ENCODE peak calls at places on chromosomes 1 and 21, in five cellular contexts. T is esophagus muscularis mucosa, X is K562, P is stomach, J is suprapubic skin. Z is an unnamed sample.

GRCh38 chr1:232519186-232519585 is 110.7 kb downstream of the SIPA1L2 start:
- DNase-seq in X (no peak), P (no peak), J (no peak), T (no peak), Z (no peak)

GRCh38 chr1:183477986-183478781 is 5.9 kb downstream of the SMG7 start:
- DNase-seq in T (no peak), P (no peak), J (no peak), X (no peak), Z (no peak)

GRCh38 chr1:7595338-7595737 is 175.8 kb upstream of the VAMP3 start:
- DNase-seq in X (no peak), J (no peak), P (no peak), T (no peak), Z (peak; percentile 32)

GRCh38 chr1:182054698-182055326 is 6.7 kb downstream of the ZNF648 start:
- DNase-seq in J (no peak), P (no peak), T (no peak), X (peak; percentile 70), Z (no peak)

GRCh38 chr1:61301824-61302652 is 219.7 kb downstream of the NFIA start:
- DNase-seq in P (peak; percentile 70), J (no peak), X (no peak), T (no peak), Z (no peak)

GRCh38 chr1:63674238-63674864 is 81.1 kb downstream of the PGM1 start:
- DNase-seq in T (peak; percentile 94), J (no peak), X (peak; percentile 59), P (peak; percentile 94), Z (no peak)

GRCh38 chr21:36126166-36126565 is 8.7 kb upstream of the CBR3 start:
- DNase-seq in P (peak; percentile 55), T (no peak), J (no peak), X (no peak), Z (no peak)

GRCh38 chr1:63713627-63714481 is 60.0 kb upstream of the ROR1 start:
- DNase-seq in X (no peak), P (no peak), J (no peak), T (no peak), Z (no peak)

GRCh38 chr1:14020006-14020405 is 320.0 kb downstream of the PRDM2 start:
- DNase-seq in J (no peak), X (no peak), T (no peak), P (no peak), Z (no peak)

GRCh38 chr1:155124503-155125463 is 2.9 kb upstream of the EFNA1 start:
- DNase-seq in P (peak; percentile 68), T (no peak), X (no peak), J (no peak), Z (no peak)

GRCh38 chr1:38608202-38608864 is 251.2 kb downstream of the RRAGC start:
- DNase-seq in X (peak; percentile 77), T (peak; percentile 92), P (no peak), J (no peak), Z (no peak)

GRCh38 chr1:161706483-161707347 is at the start of gene FCRLA:
- DNase-seq in P (no peak), X (peak; percentile 55), J (no peak), T (no peak), Z (no peak)

GRCh38 chr1:8941906-8942305 is 3.8 kb upstream of the CA6 start:
- DNase-seq in T (no peak), X (no peak), J (no peak), P (no peak), Z (no peak)

GRCh38 chr21:36159356-36159921 is 2.8 kb downstream of the DOP1B start:
- DNase-seq in X (no peak), P (peak; percentile 50), J (no peak), T (no peak), Z (no peak)

GRCh38 chr1:110309139-110309538 is 30.0 kb upstream of the RBM15 start:
- DNase-seq in J (no peak), X (peak; percentile 18), P (no peak), T (no peak), Z (no peak)

GRCh38 chr1:175208773-175209492 is 16.4 kb upstream of the KIAA0040 start:
- DNase-seq in J (no peak), T (peak; percentile 87), P (no peak), X (peak; percentile 26), Z (no peak)

GRCh38 chr1:153260473-153260979 is 1.0 kb downstream of the LORICRIN start:
- DNase-seq in J (no peak), X (no peak), P (no peak), T (no peak), Z (no peak)

GRCh38 chr1:173862769-173863223 is 5.0 kb downstream of the GAS5 start:
- DNase-seq in T (no peak), J (no peak), P (no peak), X (peak; percentile 67), Z (no peak)
- TF ChIP-seq POLR2AphosphoS5 in T (no peak), J (no peak), P (no peak), X (peak; percentile 41), Z (no peak)

GRCh38 chr1:96333522-96334235 is 387.9 kb upstream of the PTBP2 start:
- DNase-seq in X (no peak), J (no peak), T (no peak), P (no peak), Z (no peak)
- TF ChIP-seq POLR2AphosphoS5 in X (no peak), J (no peak), T (no peak), P (no peak), Z (no peak)

GRCh38 chr1:18912550-18912949 is 10.2 kb upstream of the ALDH4A1 start:
- DNase-seq in T (no peak), J (no peak), P (no peak), X (no peak), Z (no peak)

GRCh38 chr1:18915341-18915740 is 13.0 kb upstream of the ALDH4A1 start:
- DNase-seq in X (no peak), J (no peak), T (no peak), P (no peak), Z (no peak)

GRCh38 chr1:18908911-18909771 is 6.8 kb upstream of the ALDH4A1 start:
- DNase-seq in P (no peak), J (no peak), X (peak; percentile 92), T (no peak), Z (no peak)

GRCh38 chr1:18917071-18917799 is 14.9 kb upstream of the ALDH4A1 start:
- DNase-seq in X (no peak), P (no peak), T (no peak), J (no peak), Z (no peak)

DNA sequence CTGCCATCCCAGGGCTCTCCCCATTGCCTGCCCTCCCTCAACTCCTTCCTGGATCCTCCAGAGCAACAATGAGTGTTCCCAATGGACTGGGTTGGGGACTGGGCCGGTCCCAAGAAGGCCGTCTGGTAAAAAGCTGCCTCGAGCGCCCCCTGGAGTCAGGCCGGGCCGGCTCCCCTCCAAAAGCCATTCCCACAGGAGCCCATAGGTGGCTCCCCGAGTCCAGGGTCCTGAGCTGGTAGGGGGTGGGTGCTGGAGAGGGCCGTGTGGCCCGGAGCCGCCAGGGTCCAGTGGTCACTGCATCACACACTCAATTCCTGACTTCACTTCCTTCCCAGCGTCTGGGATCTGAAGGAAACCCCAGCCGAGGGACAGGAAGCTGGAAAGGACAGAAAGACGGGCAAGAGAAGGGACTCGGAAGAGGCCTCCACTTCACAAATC is 10.7 kb upstream of the ALDH4A1 start:
- DNase-seq in P (peak; percentile 86), X (peak; percentile 89), T (no peak), J (peak; percentile 89), Z (peak; percentile 92)
- TF ChIP-seq POLR2AphosphoS5 in P (peak; percentile 42), X (no peak), T (peak; percentile 44), J (no peak), Z (peak; percentile 47)

GRCh38 chr1:116310172-116310571 is 62.9 kb upstream of the ATP1A1 start:
- DNase-seq in X (no peak), T (peak; percentile 72), P (no peak), J (no peak), Z (no peak)
- TF ChIP-seq POLR2AphosphoS5 in X (no peak), T (no peak), P (no peak), J (no peak), Z (no peak)

DNA sequence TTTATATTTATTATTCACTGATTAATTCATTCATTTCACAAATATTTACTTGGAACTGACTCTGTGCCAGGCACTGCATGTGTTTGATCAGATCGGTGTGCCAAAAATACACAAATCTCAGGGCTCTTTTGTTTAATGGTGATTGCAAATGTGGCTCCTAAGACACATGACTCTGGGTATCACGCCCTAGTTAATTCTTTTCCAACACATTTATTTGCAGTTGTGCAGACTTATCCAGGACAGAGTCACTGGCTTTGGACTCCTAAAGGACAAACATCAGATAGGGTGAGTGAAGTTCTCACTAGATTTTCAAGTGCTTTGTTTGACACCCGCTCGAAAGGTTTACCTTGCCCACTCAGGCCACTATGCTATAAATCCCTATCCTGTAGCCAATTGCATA is 335.5 kb downstream of the BARHL2 start:
- DNase-seq in P (peak; percentile 42), J (no peak), X (no peak), T (no peak), Z (no peak)
- TF ChIP-seq POLR2AphosphoS5 in P (peak; percentile 70), J (no peak), X (no peak), T (no peak), Z (no peak)

GRCh38 chr1:207799989-207800648 is 48.3 kb downstream of the CD46 start:
- DNase-seq in X (no peak), J (no peak), P (no peak), T (peak; percentile 68), Z (no peak)
- TF ChIP-seq POLR2AphosphoS5 in X (no peak), J (no peak), P (peak; percentile 4), T (peak; percentile 12), Z (no peak)

DNA sequence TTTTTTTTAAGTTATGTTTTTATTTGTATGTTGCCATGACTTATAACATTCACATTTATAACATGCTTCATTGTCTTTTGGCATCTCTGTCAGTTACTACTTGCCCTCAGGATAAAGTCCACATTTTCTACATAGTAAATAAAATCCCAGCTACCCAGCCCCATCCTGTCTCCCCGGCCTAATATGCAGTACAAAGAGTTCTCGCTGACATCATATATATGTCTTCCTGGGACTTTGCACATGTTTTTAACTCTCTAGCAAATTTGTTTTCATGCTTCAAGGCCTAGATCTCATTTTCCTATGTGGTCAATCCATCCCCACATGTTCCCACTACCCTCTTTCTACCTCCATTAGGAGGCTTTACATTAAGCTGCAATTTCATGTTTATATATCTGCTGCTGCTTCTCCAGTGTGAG is 33.0 kb upstream of the IVNS1ABP start:
- DNase-seq in J (no peak), T (no peak), X (no peak), P (no peak), Z (no peak)
- TF ChIP-seq POLR2AphosphoS5 in J (no peak), T (no peak), X (no peak), P (no peak), Z (no peak)

DNA sequence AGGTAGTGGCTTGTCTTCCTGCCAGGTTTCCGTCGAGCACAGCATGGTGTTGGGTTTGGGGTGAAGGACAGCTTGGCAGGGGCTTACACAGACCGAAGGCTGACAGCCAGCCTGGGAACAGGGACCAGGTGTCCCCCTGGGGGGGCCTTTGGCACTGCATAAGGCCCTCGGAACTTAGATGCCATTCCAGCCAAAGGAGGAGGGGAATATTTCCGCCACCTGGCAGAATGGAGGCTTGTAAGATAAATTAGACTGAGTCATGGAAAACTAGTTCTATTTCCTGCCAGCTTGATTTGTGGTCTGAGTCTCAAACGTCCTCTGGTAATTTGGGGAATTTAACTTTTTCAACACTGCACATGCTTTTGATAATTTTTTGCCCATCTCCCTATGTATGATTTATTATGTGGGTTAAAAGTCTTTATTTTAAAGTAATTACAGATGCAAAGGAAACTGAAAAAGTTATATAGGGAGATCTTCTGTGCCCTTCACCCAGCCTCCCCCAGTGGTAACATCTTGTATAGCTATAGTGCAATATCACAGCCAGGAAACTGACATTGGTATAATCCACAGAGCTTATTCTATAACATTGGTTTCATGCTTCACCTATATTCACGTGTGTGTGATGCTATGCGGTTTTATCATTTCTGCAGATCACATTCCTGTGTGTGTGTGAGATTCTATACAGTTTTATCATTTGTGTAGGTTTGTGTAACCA is 11.5 kb upstream of the TMEM51 start:
- DNase-seq in P (peak; percentile 72), J (no peak), T (no peak), X (no peak), Z (no peak)
- TF ChIP-seq POLR2AphosphoS5 in P (peak; percentile 22), J (no peak), T (no peak), X (no peak), Z (no peak)

Z was measured in spleen.